ENCODE peak calls at places on chromosomes 2 and 18, in five cellular contexts. P is PC-9; N is hepatocyte; Z is adipocyte; X is CD8-positive, alpha-beta memory T cell. Y is an unnamed sample. For H3K27me3 and H3K4me1, the result is how much of the 10 kb centered on the place peaks cover.

GRCh38 chr2:84458436-84459027 is 548 bp downstream of the SUCLG1 start:
- DNase-seq in P (no peak), N (peak), Z (peak), X (no peak), Y (peak)

GRCh38 chr2:230891108-230891507 is 26.4 kb downstream of the ITM2C start:
- DNase-seq in P (no peak), N (no peak), Z (no peak), X (no peak), Y (no peak)

GRCh38 chr18:63477972-63478371 is 1.2 kb downstream of the SERPINB5 start:
- DNase-seq in P (no peak), N (no peak), Z (no peak), X (no peak), Y (no peak)

GRCh38 chr18:78994531-78994930 is 14.9 kb downstream of the SALL3 start:
- DNase-seq in P (no peak), N (no peak), Z (no peak), X (no peak), Y (no peak)

GRCh38 chr2:194706179-194706578 is 950.8 kb upstream of the SLC39A10 start:
- DNase-seq in P (no peak), N (no peak), Z (no peak), X (no peak), Y (no peak)

GRCh38 chr2:12715878-12716249 is 872 bp upstream of the TRIB2 start:
- DNase-seq in P (peak), N (peak), Z (peak), X (peak), Y (peak)

GRCh38 chr2:51220606-51221005 is 188.7 kb upstream of the NRXN1 start:
- DNase-seq in P (no peak), N (no peak), Z (no peak), X (no peak), Y (no peak)

GRCh38 chr18:39913790-39914366 is 2041.2 kb upstream of the PIK3C3 start:
- DNase-seq in P (no peak), N (no peak), Z (no peak), X (no peak), Y (no peak)

GRCh38 chr2:152283392-152283791 is 51.6 kb upstream of the FMNL2 start:
- DNase-seq in P (no peak), N (no peak), Z (no peak), X (no peak), Y (no peak)

GRCh38 chr2:96533292-96534073 is 3.1 kb upstream of the ARID5A start:
- DNase-seq in P (peak), N (no peak), Z (peak), X (no peak), Y (peak)
- H3K27me3 ChIP-seq in P (under half), N (under half), Z (under half), X (under half), Y (under half)

DNA sequence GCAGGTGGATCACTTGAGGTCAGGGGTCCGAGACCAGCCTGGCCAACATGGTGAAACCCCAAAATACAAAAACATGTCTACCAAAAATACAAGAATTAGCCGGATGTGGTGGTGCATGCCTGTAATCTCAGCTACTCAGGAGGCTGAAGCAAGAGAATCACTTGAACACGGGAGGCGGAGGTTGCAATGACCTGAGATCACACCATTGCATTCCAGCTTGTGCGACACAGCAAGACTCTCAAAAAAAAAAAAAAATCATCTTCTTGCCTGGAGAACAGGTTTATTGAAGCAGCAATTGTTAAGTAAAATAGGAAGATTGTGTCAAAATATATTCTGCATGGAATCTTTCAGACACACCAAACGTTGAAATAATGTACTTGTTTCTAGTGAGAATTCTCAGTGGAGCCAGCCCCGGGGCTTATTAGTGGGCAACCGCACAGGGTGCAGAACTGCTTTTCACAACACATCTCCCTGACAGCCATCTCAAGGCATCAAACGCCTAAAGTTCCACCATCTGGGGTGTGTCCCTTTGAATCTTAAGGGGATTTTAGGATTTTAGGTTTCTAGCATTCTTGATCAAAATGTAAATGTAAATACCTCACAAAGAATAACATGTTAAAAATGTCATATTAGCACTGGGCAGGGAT is 28.6 kb upstream of the PPP4R1 start:
- DNase-seq in P (peak), N (no peak), Z (peak), X (no peak), Y (peak)
- H3K4me3 ChIP-seq in P (peak), N (no peak), Z (peak), X (no peak), Y (no peak)

GRCh38 chr2:216001612-216002215 is 11.6 kb downstream of the MREG start:
- DNase-seq in P (no peak), N (no peak), Z (no peak), X (no peak), Y (no peak)

GRCh38 chr2:216003876-216004275 is 9.5 kb downstream of the MREG start:
- DNase-seq in P (no peak), N (no peak), Z (no peak), X (no peak), Y (no peak)

GRCh38 chr2:216001201-216001600 is 12.2 kb downstream of the MREG start:
- DNase-seq in P (no peak), N (no peak), Z (no peak), X (no peak), Y (no peak)

GRCh38 chr2:216002693-216003092 is 10.7 kb downstream of the MREG start:
- DNase-seq in P (no peak), N (no peak), Z (no peak), X (no peak), Y (no peak)

GRCh38 chr2:216002274-216002673 is 11.1 kb downstream of the MREG start:
- DNase-seq in P (no peak), N (no peak), Z (no peak), X (no peak), Y (peak)
- H3K4me1 ChIP-seq in P (under half), N (under half), Z (under half), X (under half), Y (under half)

GRCh38 chr2:27263287-27264252 is 723 bp upstream of the SLC30A3 start:
- DNase-seq in P (no peak), N (no peak), Z (no peak), X (no peak), Y (no peak)

GRCh38 chr2:27262379-27263286 is at the start of gene SLC30A3:
- DNase-seq in P (peak), N (peak), Z (peak), X (peak), Y (peak)

GRCh38 chr2:27265536-27265870 is 2.7 kb upstream of the SLC30A3 start:
- DNase-seq in P (no peak), N (no peak), Z (no peak), X (no peak), Y (no peak)

GRCh38 chr2:27264753-27265535 is 2.1 kb upstream of the SLC30A3 start:
- DNase-seq in P (peak), N (peak), Z (peak), X (peak), Y (peak)

GRCh38 chr2:27264253-27264752 is 1.5 kb upstream of the SLC30A3 start:
- DNase-seq in P (no peak), N (peak), Z (peak), X (peak), Y (no peak)
- H3K27me3 ChIP-seq in P (half or more), N (half or more), Z (half or more), X (under half), Y (under half)

GRCh38 chr2:96775160-96775559 is 14.5 kb downstream of the CNNM4 start:
- DNase-seq in P (no peak), N (no peak), Z (no peak), X (no peak), Y (no peak)

GRCh38 chr2:96770451-96770850 is 9.7 kb downstream of the CNNM4 start:
- DNase-seq in P (no peak), N (no peak), Z (no peak), X (no peak), Y (no peak)

GRCh38 chr2:96771792-96772618 is 11.3 kb downstream of the CNNM4 start:
- DNase-seq in P (peak), N (peak), Z (no peak), X (no peak), Y (no peak)

GRCh38 chr2:96772903-96773675 is 12.4 kb downstream of the CNNM4 start:
- DNase-seq in P (no peak), N (no peak), Z (no peak), X (no peak), Y (no peak)

DNA sequence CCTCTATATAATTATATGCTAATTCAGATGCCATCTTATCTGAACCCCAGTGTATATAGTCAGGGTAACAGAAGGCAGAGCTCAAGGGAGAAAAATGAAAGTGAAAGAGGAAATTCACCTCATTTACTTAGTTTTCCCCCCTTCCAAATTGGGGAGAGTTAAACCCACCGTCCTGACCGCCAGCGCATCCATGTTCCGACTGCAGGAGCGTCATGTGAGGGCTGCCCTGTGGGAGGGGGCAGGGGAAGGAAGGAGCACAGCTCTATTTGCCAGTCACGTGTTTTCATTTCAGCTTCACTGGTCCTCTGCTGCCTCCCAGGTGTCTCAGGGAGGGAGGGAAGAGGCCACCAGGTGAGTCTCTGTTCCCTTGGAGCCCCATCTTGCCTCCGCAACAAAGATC is 13.2 kb downstream of the CNNM4 start:
- DNase-seq in P (no peak), N (no peak), Z (no peak), X (peak), Y (no peak)
- H3K4me3 ChIP-seq in P (no peak), N (no peak), Z (no peak), X (peak), Y (no peak)

DNA sequence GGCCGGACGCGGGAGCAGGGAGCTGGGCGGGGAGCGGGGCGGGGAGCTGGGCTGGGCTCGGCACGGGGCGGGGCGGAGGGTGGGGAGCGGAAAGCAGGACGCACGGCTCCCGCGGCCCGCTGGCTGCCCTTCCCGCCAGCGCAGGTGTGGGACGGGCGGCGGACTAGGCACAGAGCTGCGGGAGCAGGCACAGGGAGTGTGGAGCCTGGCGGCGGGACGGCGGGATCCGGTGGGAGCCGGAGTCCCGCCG is at the start of gene IMPA2:
- DNase-seq in P (no peak), N (no peak), Z (no peak), X (no peak), Y (no peak)
- H3K4me1 ChIP-seq in P (under half), N (under half), Z (under half), X (under half), Y (under half)

GRCh38 chr2:172099472-172100079 is 3.1 kb downstream of the DLX2 start:
- DNase-seq in P (no peak), N (no peak), Z (no peak), X (no peak), Y (no peak)
- H3K27me3 ChIP-seq in P (under half), N (half or more), Z (under half), X (half or more), Y (under half)

GRCh38 chr2:96148410-96149217 is 3.4 kb upstream of the DUSP2 start:
- DNase-seq in P (peak), N (peak), Z (peak), X (peak), Y (peak)
- H3K4me3 ChIP-seq in P (no peak), N (no peak), Z (no peak), X (peak), Y (peak)

DNA sequence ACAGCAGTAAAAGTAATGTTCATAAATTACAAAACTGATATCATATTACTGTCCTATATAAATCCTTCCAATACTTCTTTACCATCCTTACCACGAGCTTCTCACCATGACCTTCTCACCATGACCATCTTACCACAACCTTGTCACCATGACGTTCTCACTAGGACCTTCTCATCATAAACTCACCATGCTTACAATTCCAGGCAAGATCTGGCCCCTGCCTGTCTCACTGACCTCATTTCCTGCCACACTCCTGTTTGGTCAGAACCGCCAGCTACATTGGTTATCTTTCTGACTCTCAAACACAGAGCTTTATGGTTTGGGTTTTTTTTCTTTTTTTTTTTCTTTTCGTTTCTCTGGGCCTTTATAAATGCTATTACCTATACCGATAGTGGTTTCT is 827.6 kb downstream of the RNF144A start:
- DNase-seq in P (no peak), N (no peak), Z (no peak), X (peak), Y (no peak)
- H3K4me1 ChIP-seq in P (under half), N (under half), Z (under half), X (under half), Y (under half)

Y was measured in SJCRH30.